ENCODE peak calls at places on chromosomes 11 and 22, in nine cellular contexts. One of them, this sample, is unnamed.

GRCh38 chr11:117861151-117862018 is 15.1 kb downstream of the FXYD6 start:
- DNase-seq in Peyer's patch: no peak
- DNase-seq in heart left ventricle: peak; percentile 77
- DNase-seq in tibial nerve: no peak
- DNase-seq in A549: no peak
- DNase-seq in right lobe of liver: peak; percentile 58
- DNase-seq in ovary: no peak
- DNase-seq in HCT116: no peak
- DNase-seq in K562: peak; percentile 19
- DNase-seq in this sample: no peak

GRCh38 chr11:109209572-109209971 is 212.4 kb upstream of the C11orf87 start:
- DNase-seq in Peyer's patch: no peak
- DNase-seq in tibial nerve: no peak
- DNase-seq in HCT116: no peak
- DNase-seq in K562: no peak
- DNase-seq in A549: no peak
- DNase-seq in heart left ventricle: no peak
- DNase-seq in ovary: no peak
- DNase-seq in right lobe of liver: no peak
- DNase-seq in this sample: no peak

GRCh38 chr11:130042093-130042591 is 27.6 kb upstream of the APLP2 start:
- DNase-seq in right lobe of liver: no peak
- DNase-seq in K562: peak; percentile 60
- DNase-seq in ovary: no peak
- DNase-seq in HCT116: no peak
- DNase-seq in heart left ventricle: no peak
- DNase-seq in tibial nerve: no peak
- DNase-seq in A549: peak; percentile 79
- DNase-seq in Peyer's patch: no peak
- DNase-seq in this sample: no peak

GRCh38 chr11:19060629-19061028 is at the start of gene MRGPRX2:
- DNase-seq in K562: no peak
- DNase-seq in A549: no peak
- DNase-seq in tibial nerve: no peak
- DNase-seq in Peyer's patch: no peak
- DNase-seq in heart left ventricle: no peak
- DNase-seq in right lobe of liver: no peak
- DNase-seq in HCT116: no peak
- DNase-seq in ovary: no peak
- DNase-seq in this sample: no peak

GRCh38 chr11:110133182-110133581 is 40.0 kb downstream of the ZC3H12C start:
- DNase-seq in Peyer's patch: no peak
- DNase-seq in right lobe of liver: no peak
- DNase-seq in K562: no peak
- DNase-seq in tibial nerve: no peak
- DNase-seq in heart left ventricle: no peak
- DNase-seq in HCT116: no peak
- DNase-seq in ovary: no peak
- DNase-seq in A549: no peak
- DNase-seq in this sample: no peak

GRCh38 chr22:18076060-18076497 is 1.7 kb upstream of the PEX26 start:
- DNase-seq in right lobe of liver: peak; percentile 62
- DNase-seq in A549: peak; percentile 83
- DNase-seq in Peyer's patch: no peak
- DNase-seq in HCT116: peak; percentile 75
- DNase-seq in K562: peak; percentile 74
- DNase-seq in heart left ventricle: peak; percentile 59
- DNase-seq in ovary: peak; percentile 53
- DNase-seq in tibial nerve: peak; percentile 94
- DNase-seq in this sample: peak; percentile 89

GRCh38 chr11:129144256-129144655 is 47.9 kb downstream of the ARHGAP32 start:
- DNase-seq in tibial nerve: no peak
- DNase-seq in right lobe of liver: no peak
- DNase-seq in K562: no peak
- DNase-seq in A549: no peak
- DNase-seq in HCT116: no peak
- DNase-seq in Peyer's patch: no peak
- DNase-seq in ovary: no peak
- DNase-seq in heart left ventricle: no peak
- DNase-seq in this sample: no peak

GRCh38 chr22:22681221-22681739 is 36.9 kb downstream of the GGTLC2 start:
- DNase-seq in Peyer's patch: no peak
- DNase-seq in right lobe of liver: no peak
- DNase-seq in heart left ventricle: no peak
- DNase-seq in K562: peak; percentile 74
- DNase-seq in tibial nerve: no peak
- DNase-seq in A549: no peak
- DNase-seq in ovary: no peak
- DNase-seq in HCT116: no peak
- DNase-seq in this sample: peak; percentile 26

GRCh38 chr11:563066-563811 is 2.5 kb downstream of the RASSF7 start:
- DNase-seq in A549: no peak
- DNase-seq in ovary: no peak
- DNase-seq in K562: no peak
- DNase-seq in Peyer's patch: no peak
- DNase-seq in heart left ventricle: no peak
- DNase-seq in HCT116: no peak
- DNase-seq in tibial nerve: no peak
- DNase-seq in right lobe of liver: no peak
- DNase-seq in this sample: no peak

GRCh38 chr11:106413222-106413621 is 335.8 kb downstream of the AASDHPPT start:
- DNase-seq in A549: no peak
- DNase-seq in right lobe of liver: no peak
- DNase-seq in HCT116: no peak
- DNase-seq in Peyer's patch: no peak
- DNase-seq in tibial nerve: no peak
- DNase-seq in K562: no peak
- DNase-seq in ovary: no peak
- DNase-seq in heart left ventricle: no peak
- DNase-seq in this sample: no peak

GRCh38 chr11:16000065-16000464 is 356.3 kb downstream of the SOX6 start:
- DNase-seq in tibial nerve: no peak
- DNase-seq in A549: no peak
- DNase-seq in right lobe of liver: no peak
- DNase-seq in Peyer's patch: no peak
- DNase-seq in heart left ventricle: no peak
- DNase-seq in ovary: no peak
- DNase-seq in HCT116: no peak
- DNase-seq in K562: no peak
- DNase-seq in this sample: no peak

GRCh38 chr11:61555051-61555969 is 25.6 kb downstream of the SYT7 start:
- DNase-seq in ovary: no peak
- DNase-seq in tibial nerve: no peak
- DNase-seq in K562: peak; percentile 59
- DNase-seq in right lobe of liver: no peak
- DNase-seq in A549: no peak
- DNase-seq in HCT116: no peak
- DNase-seq in Peyer's patch: no peak
- DNase-seq in heart left ventricle: no peak
- DNase-seq in this sample: no peak

GRCh38 chr11:8672346-8672745 is 10.1 kb downstream of the TRIM66 start:
- DNase-seq in A549: no peak
- DNase-seq in K562: no peak
- DNase-seq in HCT116: no peak
- DNase-seq in ovary: no peak
- DNase-seq in right lobe of liver: no peak
- DNase-seq in heart left ventricle: no peak
- DNase-seq in tibial nerve: no peak
- DNase-seq in Peyer's patch: no peak
- DNase-seq in this sample: no peak

GRCh38 chr11:127182586-127183203 is 182.1 kb upstream of the KIRREL3 start:
- DNase-seq in tibial nerve: no peak
- DNase-seq in Peyer's patch: no peak
- DNase-seq in HCT116: no peak
- DNase-seq in A549: no peak
- DNase-seq in ovary: no peak
- DNase-seq in right lobe of liver: no peak
- DNase-seq in heart left ventricle: no peak
- DNase-seq in K562: no peak
- DNase-seq in this sample: no peak

GRCh38 chr11:6746086-6746618 is 25.6 kb downstream of the OR2AG2 start:
- DNase-seq in tibial nerve: no peak
- DNase-seq in HCT116: no peak
- DNase-seq in K562: no peak
- DNase-seq in right lobe of liver: peak; percentile 28
- DNase-seq in heart left ventricle: peak; percentile 24
- DNase-seq in ovary: no peak
- DNase-seq in Peyer's patch: peak; percentile 78
- DNase-seq in A549: no peak
- DNase-seq in this sample: no peak

GRCh38 chr11:35845860-35846259 is 98.0 kb upstream of the LDLRAD3 start:
- DNase-seq in A549: no peak
- DNase-seq in Peyer's patch: no peak
- DNase-seq in right lobe of liver: no peak
- DNase-seq in ovary: no peak
- DNase-seq in heart left ventricle: no peak
- DNase-seq in K562: no peak
- DNase-seq in tibial nerve: no peak
- DNase-seq in HCT116: no peak
- DNase-seq in this sample: no peak
- TF ChIP-seq POLR2A in A549: no peak
- TF ChIP-seq POLR2A in Peyer's patch: no peak
- TF ChIP-seq POLR2A in right lobe of liver: no peak
- TF ChIP-seq POLR2A in ovary: no peak
- TF ChIP-seq POLR2A in heart left ventricle: no peak
- TF ChIP-seq POLR2A in K562: no peak
- TF ChIP-seq POLR2A in tibial nerve: no peak
- TF ChIP-seq POLR2A in HCT116: no peak
- TF ChIP-seq POLR2A in this sample: no peak

DNA sequence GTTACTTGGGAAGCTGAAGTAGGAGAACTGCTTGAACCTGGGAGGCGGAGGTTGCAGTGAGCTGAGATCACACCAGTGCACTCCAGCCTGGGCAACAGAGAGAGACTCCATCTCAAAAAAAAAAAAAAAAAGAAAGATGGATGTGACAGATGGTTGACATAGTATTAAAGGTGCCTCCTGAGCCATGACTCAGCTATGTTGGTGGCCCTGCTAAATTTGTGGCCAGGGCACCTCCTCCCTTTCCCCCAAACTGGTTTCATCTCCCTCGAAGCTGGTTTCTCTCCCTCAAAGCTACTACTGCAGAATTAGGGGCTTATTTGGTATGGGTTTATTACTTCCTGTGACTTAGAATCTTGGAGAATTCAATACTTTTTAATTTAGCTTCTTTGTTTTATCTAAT is 31.5 kb downstream of the SDHD start:
- DNase-seq in K562: no peak
- DNase-seq in Peyer's patch: no peak
- DNase-seq in ovary: no peak
- DNase-seq in right lobe of liver: no peak
- DNase-seq in HCT116: no peak
- DNase-seq in A549: no peak
- DNase-seq in tibial nerve: no peak
- DNase-seq in heart left ventricle: no peak
- DNase-seq in this sample: no peak
- H3K4me3 ChIP-seq in K562: no peak overlapping the region
- H3K4me3 ChIP-seq in Peyer's patch: no peak overlapping the region
- H3K4me3 ChIP-seq in ovary: no peak overlapping the region
- H3K4me3 ChIP-seq in right lobe of liver: no peak overlapping the region
- H3K4me3 ChIP-seq in HCT116: no peak overlapping the region
- H3K4me3 ChIP-seq in A549: no peak overlapping the region
- H3K4me3 ChIP-seq in tibial nerve: no peak overlapping the region
- H3K4me3 ChIP-seq in heart left ventricle: no peak overlapping the region
- H3K4me3 ChIP-seq in this sample: no peak overlapping the region

GRCh38 chr22:46595545-46595944 is 24.6 kb upstream of the GRAMD4 start:
- DNase-seq in right lobe of liver: no peak
- DNase-seq in A549: no peak
- DNase-seq in HCT116: no peak
- DNase-seq in tibial nerve: no peak
- DNase-seq in ovary: no peak
- DNase-seq in heart left ventricle: no peak
- DNase-seq in K562: no peak
- DNase-seq in Peyer's patch: no peak
- DNase-seq in this sample: no peak
- H3K4me1 ChIP-seq in right lobe of liver: no peaks in the 10 kb centered on the region
- H3K4me1 ChIP-seq in A549: no peaks in the 10 kb centered on the region
- H3K4me1 ChIP-seq in HCT116: peaks cover 20% of the 10 kb centered on the region
- H3K4me1 ChIP-seq in tibial nerve: peaks cover 35% of the 10 kb centered on the region
- H3K4me1 ChIP-seq in ovary: peaks cover 2% of the 10 kb centered on the region
- H3K4me1 ChIP-seq in heart left ventricle: peaks cover 65% of the 10 kb centered on the region
- H3K4me1 ChIP-seq in K562: peaks cover 11% of the 10 kb centered on the region
- H3K4me1 ChIP-seq in Peyer's patch: no peaks in the 10 kb centered on the region
- H3K4me1 ChIP-seq in this sample: no peaks in the 10 kb centered on the region

GRCh38 chr22:36279219-36279666 is 26.3 kb downstream of the APOL1 start:
- DNase-seq in A549: no peak
- DNase-seq in heart left ventricle: no peak
- DNase-seq in HCT116: no peak
- DNase-seq in Peyer's patch: no peak
- DNase-seq in ovary: no peak
- DNase-seq in K562: no peak
- DNase-seq in right lobe of liver: no peak
- DNase-seq in tibial nerve: no peak
- DNase-seq in this sample: no peak
- TF ChIP-seq POLR2A in A549: no peak
- TF ChIP-seq POLR2A in heart left ventricle: no peak
- TF ChIP-seq POLR2A in HCT116: no peak
- TF ChIP-seq POLR2A in Peyer's patch: no peak
- TF ChIP-seq POLR2A in ovary: no peak
- TF ChIP-seq POLR2A in K562: no peak
- TF ChIP-seq POLR2A in right lobe of liver: no peak
- TF ChIP-seq POLR2A in tibial nerve: no peak
- TF ChIP-seq POLR2A in this sample: no peak